ENCODE peak calls at places on chromosomes 12 and 14, in four cellular contexts. U, X, F and D are unnamed samples.

GRCh38 chr14:69043598-69044267 is 64.6 kb upstream of the ACTN1 start:
- DNase-seq in F (no peak), U (peak; percentile 56), X (peak; percentile 90), D (no peak)

GRCh38 chr14:100271247-100271939 is 32.4 kb downstream of the YY1 start:
- DNase-seq in F (no peak), X (no peak), U (peak; percentile 61), D (no peak)

GRCh38 chr12:25623816-25624215 is 70.7 kb upstream of the LMNTD1 start:
- DNase-seq in U (no peak), F (no peak), X (peak; percentile 8), D (no peak)

GRCh38 chr14:91361236-91361811 is 56.3 kb downstream of the CCDC88C start:
- DNase-seq in X (no peak), U (no peak), F (peak; percentile 72), D (peak; percentile 57)

GRCh38 chr12:75781532-75782046 is 250.0 kb downstream of the PHLDA1 start:
- DNase-seq in X (peak; percentile 79), U (peak; percentile 94), F (no peak), D (no peak)

GRCh38 chr14:61186793-61187641 is 94.1 kb downstream of the TMEM30B start:
- DNase-seq in U (peak; percentile 39), X (no peak), F (no peak), D (no peak)

GRCh38 chr14:76920572-76921175 is 94.5 kb downstream of the LRRC74A start:
- DNase-seq in F (no peak), U (no peak), X (peak; percentile 24), D (no peak)

GRCh38 chr12:70246580-70246979 is 3.3 kb downstream of the CNOT2 start:
- DNase-seq in U (no peak), X (peak; percentile 55), F (no peak), D (no peak)

GRCh38 chr12:19140381-19141236 is 11.1 kb downstream of the PLEKHA5 start:
- DNase-seq in U (no peak), F (no peak), X (peak; percentile 33), D (peak; percentile 29)

GRCh38 chr12:120265483-120266179 is at the start of gene PXN:
- DNase-seq in X (peak; percentile 61), U (peak; percentile 74), F (peak; percentile 91), D (peak; percentile 96)

GRCh38 chr14:30874120-30874998 is at the start of gene COCH:
- DNase-seq in U (no peak), F (peak; percentile 47), X (peak; percentile 18), D (peak; percentile 76)

GRCh38 chr12:115096673-115097349 is 412.8 kb upstream of the TBX3 start:
- DNase-seq in X (peak; percentile 19), U (no peak), F (no peak), D (peak; percentile 61)

DNA sequence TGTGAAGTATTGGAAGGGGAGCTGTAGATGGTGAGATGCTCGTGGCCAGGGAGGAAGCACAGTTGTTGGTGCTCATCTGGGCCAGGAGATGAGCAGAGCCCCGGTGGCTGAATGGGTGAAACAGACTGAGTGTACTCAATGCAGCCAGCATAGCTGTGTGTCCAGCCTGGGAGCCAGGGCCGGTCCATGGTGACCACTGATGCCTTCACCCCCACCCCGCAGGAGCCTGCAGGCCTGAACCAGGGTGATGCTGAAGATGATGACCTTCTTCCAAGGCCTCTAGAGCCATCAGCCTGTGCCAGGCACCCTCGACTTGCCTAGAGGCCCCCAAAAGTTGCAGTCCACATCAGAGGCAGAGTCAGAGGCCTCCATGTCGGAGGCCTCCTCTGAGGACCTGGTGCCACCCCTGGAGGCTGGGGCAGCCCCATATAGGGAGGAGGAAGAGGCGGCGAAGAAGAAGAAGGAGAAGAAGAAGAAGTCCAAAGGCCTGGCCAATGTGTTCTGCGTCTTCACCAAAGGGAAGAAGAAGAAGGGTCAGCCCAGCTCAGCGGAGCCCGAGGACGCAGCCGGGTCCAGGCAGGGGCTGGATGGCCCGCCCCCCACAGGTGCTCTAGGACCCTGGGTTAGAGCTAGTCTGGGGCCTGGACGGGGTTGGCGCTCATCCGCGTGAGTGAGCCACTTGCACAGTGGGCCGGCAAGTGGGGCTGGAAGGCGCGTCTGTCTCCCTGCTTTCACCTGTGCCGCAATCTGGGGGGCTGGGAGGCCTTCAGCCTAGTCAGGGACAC is 3.0 kb downstream of the TNFAIP2 start:
- DNase-seq in X (no peak), F (peak; percentile 50), U (no peak), D (peak; percentile 73)
- H3K4me1 ChIP-seq in X (peaks cover 32% of the 10 kb centered on the region), F (peaks cover 83% of the 10 kb centered on the region), U (peaks cover 35% of the 10 kb centered on the region), D (peaks cover 73% of the 10 kb centered on the region)

GRCh38 chr12:71662861-71663560 is 637 bp downstream of the ZFC3H1 start:
- DNase-seq in F (peak; percentile 77), X (peak; percentile 71), U (peak; percentile 67), D (peak; percentile 88)

GRCh38 chr12:71665109-71665476 is 992 bp downstream of the THAP2 start:
- DNase-seq in X (no peak), U (no peak), F (no peak), D (no peak)

GRCh38 chr12:71663561-71664410 is at the start of the genes THAP2 and ZFC3H1:
- DNase-seq in U (peak; percentile 99), F (peak; percentile 94), X (peak; percentile 99), D (peak; percentile 97)

GRCh38 chr12:71664411-71665108 is 459 bp downstream of the THAP2 start:
- DNase-seq in X (peak; percentile 31), U (no peak), F (no peak), D (no peak)

GRCh38 chr12:71661977-71662522 is 1.6 kb downstream of the ZFC3H1 start:
- DNase-seq in F (no peak), U (peak; percentile 54), X (peak; percentile 77), D (no peak)
- H3K4me1 ChIP-seq in F (peaks cover 42% of the 10 kb centered on the region), U (peaks cover 17% of the 10 kb centered on the region), X (no peaks in the 10 kb centered on the region), D (peaks cover 6% of the 10 kb centered on the region)

DNA sequence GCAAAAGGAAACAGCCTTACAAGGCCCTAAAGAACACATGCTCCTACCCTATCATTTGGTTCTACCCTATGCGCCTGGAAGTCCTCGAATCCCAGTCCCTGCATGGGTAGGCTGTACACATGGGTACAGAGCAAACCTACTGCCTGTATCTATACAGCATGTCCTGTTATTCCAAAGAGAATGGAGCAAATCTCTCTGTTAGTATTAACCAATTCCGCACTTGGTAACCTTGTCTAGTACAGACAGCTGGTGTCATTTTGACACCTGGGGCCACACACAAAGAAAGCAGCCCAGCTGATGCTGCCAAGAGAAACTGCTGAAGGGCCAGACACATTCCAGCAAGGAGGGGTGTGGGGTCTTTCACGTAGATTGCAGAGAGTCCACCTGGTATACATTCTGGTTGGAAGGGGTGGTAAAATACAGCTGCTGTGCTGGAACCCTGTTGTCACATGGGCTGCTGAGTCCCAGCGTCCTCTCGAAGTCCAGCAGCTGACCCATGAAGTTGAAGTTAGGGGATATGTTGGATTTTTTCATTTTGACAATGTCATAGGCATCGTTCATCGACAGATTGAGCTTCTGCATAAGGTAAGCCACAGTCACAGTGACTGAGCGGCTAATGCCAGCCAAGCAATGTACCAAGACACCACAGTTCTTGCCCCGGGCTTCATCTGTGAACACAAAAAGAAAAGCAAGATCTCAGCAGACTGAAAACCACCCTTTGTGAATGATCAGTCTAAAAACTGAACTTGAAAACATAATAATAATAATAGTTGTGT is 3.2 kb downstream of the DUSP6 start:
- DNase-seq in F (no peak), X (no peak), U (peak; percentile 32), D (no peak)
- H3K4me1 ChIP-seq in F (peaks cover 52% of the 10 kb centered on the region), X (peaks cover 18% of the 10 kb centered on the region), U (peaks cover 56% of the 10 kb centered on the region), D (peaks cover 21% of the 10 kb centered on the region)

GRCh38 chr12:52496590-52497071 is 3.6 kb upstream of the KRT6A start:
- DNase-seq in F (no peak), X (peak; percentile 81), U (no peak), D (no peak)
- H3K4me1 ChIP-seq in F (peaks cover 17% of the 10 kb centered on the region), X (no peaks in the 10 kb centered on the region), U (no peaks in the 10 kb centered on the region), D (no peaks in the 10 kb centered on the region)